ENCODE peak calls at places on chromosomes 3 and 15, in four cellular contexts. N is psoas muscle, Z is PC-9, B is transverse colon. X is an unnamed sample.

GRCh38 chr15:46677491-46677890 is 1039.8 kb upstream of the SEMA6D start:
- DNase-seq in B (no peak), N (no peak), Z (no peak), X (no peak)

GRCh38 chr3:18891641-18892040 is 256.7 kb upstream of the KCNH8 start:
- DNase-seq in N (no peak), B (no peak), Z (no peak), X (no peak)

GRCh38 chr3:47283193-47283537 is 421 bp downstream of the KLHL18 start:
- DNase-seq in Z (no peak), B (peak; percentile 35), N (no peak), X (peak; percentile 63)

GRCh38 chr3:131694351-131694750 is 191.6 kb upstream of the MRPL3 start:
- DNase-seq in N (no peak), Z (no peak), B (no peak), X (no peak)

GRCh38 chr3:126516936-126517290 is 660 bp downstream of the UROC1 start:
- DNase-seq in N (no peak), B (no peak), Z (no peak), X (no peak)

GRCh38 chr3:132228923-132229322 is 88.3 kb upstream of the ACP3 start:
- DNase-seq in N (no peak), Z (no peak), B (no peak), X (no peak)

GRCh38 chr15:82936966-82937647 is 15.4 kb downstream of the HOMER2 start:
- DNase-seq in N (peak; percentile 30), B (no peak), Z (no peak), X (no peak)

GRCh38 chr15:75646944-75647364 is 758 bp upstream of the SNX33 start:
- DNase-seq in Z (no peak), N (no peak), B (peak; percentile 41), X (peak; percentile 74)

GRCh38 chr15:22961661-22962221 is 18.4 kb downstream of the CYFIP1 start:
- DNase-seq in N (no peak), B (no peak), Z (no peak), X (no peak)

GRCh38 chr3:138450704-138451424 is 16.4 kb downstream of the ESYT3 start:
- DNase-seq in N (no peak), B (no peak), Z (no peak), X (no peak)

GRCh38 chr15:90774731-90775521 is 57.8 kb downstream of the BLM start:
- DNase-seq in N (no peak), Z (peak; percentile 61), B (no peak), X (no peak)

GRCh38 chr3:57161915-57162314 is 3.2 kb downstream of the IL17RD start:
- DNase-seq in Z (no peak), N (no peak), B (no peak), X (no peak)

GRCh38 chr15:57897870-57898269 is 167.6 kb downstream of the ALDH1A2 start:
- DNase-seq in Z (no peak), B (no peak), N (no peak), X (no peak)

GRCh38 chr15:60128710-60129109 is 124.6 kb downstream of the FOXB1 start:
- DNase-seq in N (no peak), Z (peak; percentile 42), B (no peak), X (no peak)

GRCh38 chr15:74382004-74382816 is 14.8 kb upstream of the CYP11A1 start:
- DNase-seq in Z (peak; percentile 62), B (peak; percentile 87), N (peak; percentile 86), X (peak; percentile 78)

DNA sequence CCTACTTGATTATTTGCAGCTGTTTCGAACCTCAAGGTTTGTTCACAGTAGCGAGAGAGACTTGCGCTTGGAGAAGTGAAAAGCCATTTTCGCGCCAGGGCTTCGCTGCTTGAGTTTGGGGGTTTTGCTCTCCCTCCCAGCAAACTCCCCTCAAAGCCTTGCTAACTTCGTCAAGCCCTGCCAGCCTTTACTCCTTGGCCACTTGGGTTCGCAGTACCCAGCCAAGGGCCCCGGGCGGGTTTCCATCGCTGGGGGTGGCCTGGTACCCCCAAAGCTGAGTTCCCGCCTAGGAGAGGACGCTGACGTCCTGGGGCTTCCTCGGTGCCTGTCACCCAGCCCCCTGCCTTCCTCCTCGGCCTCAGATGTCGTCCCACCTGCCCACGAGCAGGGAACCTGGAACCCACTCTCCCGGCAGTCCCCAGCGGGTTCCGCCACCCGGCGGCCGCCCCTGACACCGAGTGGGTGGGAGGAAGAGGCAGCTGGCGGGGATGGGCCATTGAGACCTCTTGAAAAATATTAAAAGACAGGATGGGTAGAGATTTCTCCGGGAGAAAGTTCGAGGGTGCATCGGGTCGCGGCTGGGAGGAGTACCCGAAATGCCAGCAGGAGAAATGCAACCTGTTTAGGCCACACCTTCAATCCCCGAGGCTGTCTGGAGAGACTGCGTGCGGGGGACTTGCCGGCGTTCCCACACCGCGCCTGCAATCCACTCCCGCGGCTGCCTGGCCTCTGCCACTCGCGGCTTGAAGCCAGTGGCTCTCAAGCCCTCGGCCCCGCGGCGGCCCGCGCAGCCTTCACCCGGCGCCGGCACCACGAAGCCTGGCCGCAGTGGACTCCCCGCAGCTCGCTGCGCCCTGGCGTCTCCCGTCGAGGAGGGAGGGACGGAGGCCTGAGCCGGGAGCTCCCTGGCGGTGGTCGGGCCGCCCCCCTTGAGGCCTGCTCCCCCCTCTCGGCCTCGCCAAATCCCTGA is 8.8 kb upstream of the NR2F2 start:
- DNase-seq in Z (no peak), N (peak; percentile 29), B (no peak), X (peak; percentile 75)
- TF ChIP-seq CTCF in Z (no peak), N (no peak), B (no peak), X (no peak)

DNA sequence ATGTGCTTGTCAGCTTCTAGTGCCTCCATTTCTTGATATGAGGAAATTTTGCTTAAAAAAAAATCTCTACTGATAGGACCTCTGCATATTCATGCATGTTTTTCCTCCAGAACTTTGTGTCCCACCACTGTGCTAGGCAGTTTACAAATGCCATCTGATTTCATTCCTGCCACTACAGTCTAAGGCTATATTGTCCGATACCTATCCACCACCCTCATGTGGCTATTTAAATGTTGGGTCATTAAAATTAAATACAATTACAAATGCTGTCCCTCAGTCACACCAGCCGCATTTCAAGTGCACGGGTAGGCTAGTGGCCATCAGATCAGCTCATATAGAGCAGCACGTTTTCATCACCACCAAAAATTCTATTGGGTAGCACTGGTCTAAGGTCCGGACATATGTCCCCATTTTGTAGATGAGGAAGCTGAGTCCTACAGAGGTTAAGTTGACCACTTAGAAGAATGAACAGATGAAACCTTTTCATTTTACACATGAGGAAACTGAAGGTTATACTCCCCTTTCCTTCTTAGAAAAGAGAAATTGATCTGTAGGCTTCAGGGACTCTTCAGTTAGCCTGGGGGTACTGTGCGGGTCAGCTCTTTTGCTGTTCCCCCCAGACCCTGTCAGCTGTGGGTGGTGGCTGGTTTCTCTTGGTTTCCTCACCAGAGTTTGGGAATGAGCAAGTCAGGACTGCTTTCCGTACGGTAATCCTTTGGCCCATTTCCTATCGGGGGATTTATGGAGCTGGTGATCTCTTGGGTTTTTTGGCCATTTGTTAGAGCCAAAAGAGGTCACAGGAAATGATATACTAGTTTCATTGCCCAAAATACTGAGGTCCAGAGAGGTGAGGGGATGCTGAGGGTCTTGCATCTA is 56.6 kb downstream of the SMAD3 start:
- DNase-seq in B (no peak), N (no peak), Z (no peak), X (no peak)
- H3K4me3 ChIP-seq in B (no peak overlapping the region), N (peak overlapping the region; percentile 42), Z (no peak overlapping the region), X (no peak overlapping the region)

DNA sequence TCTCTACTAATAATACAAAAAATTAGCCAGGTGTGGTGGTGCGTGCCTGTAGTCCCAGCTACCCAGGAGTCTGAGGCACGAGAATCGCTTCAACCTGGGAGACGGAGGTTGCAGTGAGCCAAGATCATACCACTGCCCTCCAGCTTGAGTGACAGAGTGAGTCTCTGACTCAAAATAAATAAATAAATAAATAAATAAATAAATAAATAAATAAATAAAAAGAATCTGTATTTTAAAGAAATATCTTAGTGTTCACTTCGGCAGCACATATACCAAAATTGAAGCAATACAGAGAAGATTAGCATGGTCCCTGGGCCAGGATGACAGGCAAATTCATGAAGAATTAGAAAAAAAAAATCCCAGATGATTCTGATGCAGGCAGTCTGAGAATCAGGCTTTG is 51.9 kb downstream of the ROBO2 start:
- DNase-seq in Z (no peak), N (no peak), B (no peak), X (no peak)
- H3K27ac ChIP-seq in Z (no peak overlapping the region), N (no peak overlapping the region), B (no peak overlapping the region), X (no peak overlapping the region)

DNA sequence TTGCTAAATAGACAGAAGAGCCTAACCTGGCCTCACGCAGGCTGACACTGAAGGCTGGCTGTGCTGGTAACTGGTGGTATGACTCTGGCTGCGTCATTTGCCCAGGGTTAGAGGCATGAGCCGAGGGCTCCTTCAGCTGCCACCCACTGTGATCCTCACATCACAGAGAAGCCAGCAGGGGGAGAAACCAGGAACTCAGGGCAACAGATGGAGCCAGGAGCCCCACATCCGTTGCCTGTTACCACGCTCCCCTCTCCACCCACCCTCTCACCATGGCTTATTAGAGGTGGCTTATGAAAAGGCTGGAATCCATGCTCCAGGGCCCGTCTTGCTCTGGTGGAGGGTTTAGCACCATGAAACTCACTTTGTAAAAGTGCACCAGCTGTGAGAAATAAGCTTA is 60.7 kb downstream of the ASB7 start:
- DNase-seq in B (no peak), N (no peak), Z (no peak), X (no peak)
- TF ChIP-seq CTCF in B (no peak), N (no peak), Z (no peak), X (no peak)

GRCh38 chr3:151395806-151396205 is 11.3 kb upstream of the P2RY12 start:
- DNase-seq in Z (no peak), N (no peak), B (no peak), X (no peak)

GRCh38 chr3:151393961-151394360 is 9.4 kb upstream of the P2RY12 start:
- DNase-seq in Z (no peak), B (no peak), N (no peak), X (no peak)

GRCh38 chr3:151391715-151392114 is 7.2 kb upstream of the P2RY12 start:
- DNase-seq in Z (no peak), N (no peak), B (no peak), X (no peak)

GRCh38 chr3:151394611-151395010 is 10.1 kb upstream of the P2RY12 start:
- DNase-seq in B (no peak), Z (no peak), N (no peak), X (no peak)

GRCh38 chr3:151393146-151393831 is 8.7 kb upstream of the P2RY12 start:
- DNase-seq in N (no peak), Z (no peak), B (no peak), X (no peak)
- H3K4me3 ChIP-seq in N (no peak overlapping the region), Z (no peak overlapping the region), B (no peak overlapping the region), X (no peak overlapping the region)

GRCh38 chr3:29513236-29513635 is 232.4 kb downstream of the RBMS3 start:
- DNase-seq in B (no peak), Z (no peak), N (no peak), X (no peak)

GRCh38 chr3:29515451-29515850 is 234.6 kb downstream of the RBMS3 start:
- DNase-seq in B (no peak), N (no peak), Z (no peak), X (no peak)

GRCh38 chr3:29514170-29514569 is 233.3 kb downstream of the RBMS3 start:
- DNase-seq in N (no peak), Z (no peak), B (no peak), X (no peak)

GRCh38 chr3:29514912-29515311 is 234.0 kb downstream of the RBMS3 start:
- DNase-seq in B (no peak), N (no peak), Z (no peak), X (no peak)

GRCh38 chr3:29516164-29516563 is 235.3 kb downstream of the RBMS3 start:
- DNase-seq in N (no peak), Z (no peak), B (no peak), X (no peak)
- H3K27ac ChIP-seq in N (no peak overlapping the region), Z (no peak overlapping the region), B (no peak overlapping the region), X (no peak overlapping the region)

GRCh38 chr3:133905376-133905775 is 9.7 kb upstream of the RAB6B start:
- DNase-seq in B (no peak), Z (no peak), N (no peak), X (no peak)
- TF ChIP-seq CTCF in B (no peak), Z (no peak), N (no peak), X (no peak)

X was measured in pancreas.